ENCODE peak calls at places on chromosomes 4 and X, in six cellular contexts. S is AG04449, N is upper lobe of left lung, H is AG04450, B is fibroblast of pulmonary artery, P is cardiac muscle cell. X is an unnamed sample.
A peak's percentile ranks its signal among the peaks of the same experiment; 100 is the strongest.

GRCh38 chrX:38760883-38761282 is 40.4 kb upstream of the MID1IP1 start:
- DNase-seq in S (no peak), N (no peak), H (no peak), B (no peak), P (no peak), X (no peak)

GRCh38 chr4:84529169-84529751 is 30.2 kb upstream of the NKX6-1 start:
- DNase-seq in S (no peak), N (no peak), H (no peak), B (peak; percentile 39), P (peak; percentile 40), X (no peak)

GRCh38 chr4:116070283-116070682 is 956.9 kb upstream of the NDST4 start:
- DNase-seq in S (no peak), N (no peak), H (no peak), B (no peak), P (no peak), X (no peak)

GRCh38 chr4:76895619-76896018 is 2.3 kb downstream of the SOWAHB start:
- DNase-seq in S (no peak), N (no peak), H (no peak), B (no peak), P (no peak), X (no peak)

GRCh38 chr4:176198316-176198903 is 3.0 kb upstream of the SPATA4 start:
- DNase-seq in S (no peak), N (peak; percentile 66), H (no peak), B (no peak), P (no peak), X (no peak)

GRCh38 chrX:118507766-118508165 is 12.2 kb downstream of the DOCK11 start:
- DNase-seq in S (no peak), N (no peak), H (no peak), B (no peak), P (no peak), X (no peak)

GRCh38 chrX:16484338-16484737 is 165.6 kb upstream of the S100G start:
- DNase-seq in S (peak; percentile 78), N (peak; percentile 42), H (peak; percentile 70), B (peak; percentile 82), P (peak; percentile 73), X (peak; percentile 56)

GRCh38 chr4:53813991-53814390 is 222.7 kb upstream of the LNX1 start:
- DNase-seq in S (no peak), N (no peak), H (no peak), B (no peak), P (no peak), X (no peak)

GRCh38 chr4:173525118-173526033 is 4.7 kb downstream of the HAND2 start:
- DNase-seq in S (no peak), N (no peak), H (no peak), B (peak; percentile 69), P (peak; percentile 62), X (no peak)

GRCh38 chr4:77437079-77437478 is 168.5 kb upstream of the CXCL13 start:
- DNase-seq in S (no peak), N (no peak), H (no peak), B (no peak), P (no peak), X (no peak)

GRCh38 chr4:150581611-150582010 is 340 bp upstream of the MAB21L2 start:
- DNase-seq in S (peak; percentile 69), N (no peak), H (peak; percentile 34), B (peak; percentile 71), P (peak; percentile 57), X (no peak)

GRCh38 chr4:3042226-3042625 is 32.1 kb downstream of the HTT-AS start:
- DNase-seq in S (no peak), N (no peak), H (no peak), B (no peak), P (no peak), X (no peak)

DNA sequence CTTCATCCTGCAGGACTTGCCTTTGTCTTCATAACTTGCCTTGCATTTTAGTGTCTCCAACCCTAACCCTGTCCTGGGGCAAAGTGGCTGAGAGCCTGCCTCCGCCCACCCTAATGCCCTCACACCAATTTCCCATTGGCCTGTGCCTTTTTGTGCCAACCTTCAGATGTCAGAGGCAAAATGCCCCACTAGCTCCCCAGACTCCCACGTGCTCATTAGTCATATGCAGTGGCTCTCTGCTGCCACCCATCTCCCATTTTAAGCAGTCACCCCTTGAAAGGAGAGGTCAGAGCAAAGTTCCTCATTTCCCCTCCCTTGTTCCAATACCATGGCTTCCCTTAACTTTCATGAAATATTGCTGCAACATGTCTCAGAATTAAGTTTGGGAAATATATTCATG is 74.8 kb upstream of the PASD1 start:
- DNase-seq in S (no peak), N (no peak), H (no peak), B (no peak), P (no peak), X (no peak)
- TF ChIP-seq CTCF in S (no peak), N (no peak), H (no peak), B (no peak), P (no peak), X (peak; percentile 17)

GRCh38 chr4:58734030-58734673 is 1624.0 kb upstream of the IGFBP7 start:
- DNase-seq in S (no peak), N (no peak), H (no peak), B (no peak), P (no peak), X (no peak)

GRCh38 chr4:58732973-58733372 is 1622.8 kb upstream of the IGFBP7 start:
- DNase-seq in S (no peak), N (no peak), H (no peak), B (no peak), P (no peak), X (no peak)
- TF ChIP-seq CTCF in S (no peak), N (no peak), H (peak; percentile 36), B (no peak), P (no peak), X (no peak)

GRCh38 chr4:169185133-169185956 is 85.4 kb downstream of the SH3RF1 start:
- DNase-seq in S (no peak), N (peak; percentile 22), H (no peak), B (no peak), P (peak; percentile 25), X (no peak)
- TF ChIP-seq CTCF in S (no peak), N (no peak), H (peak; percentile 6), B (peak; percentile 13), P (peak; percentile 17), X (no peak)

DNA sequence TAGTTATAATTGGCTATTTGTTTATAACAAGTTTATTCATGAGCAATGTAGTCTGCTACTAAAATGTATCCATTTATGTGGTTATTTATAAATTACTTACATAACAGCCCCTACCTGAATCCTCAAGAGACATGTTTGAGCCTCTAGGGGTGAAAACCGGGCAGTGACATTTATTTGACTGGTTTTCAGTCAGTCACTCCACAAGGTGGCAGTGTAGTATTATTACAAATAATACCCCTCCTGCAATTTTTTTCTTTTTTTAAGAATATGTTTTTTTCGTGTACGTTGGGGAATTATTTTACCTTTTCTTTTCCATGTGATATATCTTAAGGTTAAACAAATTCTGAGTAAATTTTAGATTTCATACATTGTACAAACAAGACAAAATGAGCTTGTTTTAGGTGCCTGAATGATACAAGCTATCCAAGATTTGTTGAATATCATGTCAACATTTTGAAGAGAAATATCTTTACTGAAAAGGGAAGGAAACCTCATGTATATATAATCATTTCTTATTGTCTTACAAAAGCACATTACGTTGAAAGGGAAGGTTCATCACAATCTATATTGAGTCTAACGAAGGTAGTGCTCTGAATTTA is 598.7 kb upstream of the TECRL start:
- DNase-seq in S (no peak), N (no peak), H (no peak), B (peak; percentile 67), P (peak; percentile 42), X (no peak)
- TF ChIP-seq CTCF in S (no peak), N (no peak), H (peak; percentile 7), B (peak; percentile 65), P (peak; percentile 40), X (peak; percentile 35)

GRCh38 chrX:65034641-65035450 is 58.6 kb upstream of the ZC4H2 start:
- DNase-seq in S (no peak), N (peak; percentile 70), H (no peak), B (peak; percentile 68), P (peak; percentile 78), X (peak; percentile 35)
- TF ChIP-seq CTCF in S (peak; percentile 48), N (no peak), H (peak; percentile 53), B (no peak), P (peak; percentile 42), X (peak; percentile 54)

DNA sequence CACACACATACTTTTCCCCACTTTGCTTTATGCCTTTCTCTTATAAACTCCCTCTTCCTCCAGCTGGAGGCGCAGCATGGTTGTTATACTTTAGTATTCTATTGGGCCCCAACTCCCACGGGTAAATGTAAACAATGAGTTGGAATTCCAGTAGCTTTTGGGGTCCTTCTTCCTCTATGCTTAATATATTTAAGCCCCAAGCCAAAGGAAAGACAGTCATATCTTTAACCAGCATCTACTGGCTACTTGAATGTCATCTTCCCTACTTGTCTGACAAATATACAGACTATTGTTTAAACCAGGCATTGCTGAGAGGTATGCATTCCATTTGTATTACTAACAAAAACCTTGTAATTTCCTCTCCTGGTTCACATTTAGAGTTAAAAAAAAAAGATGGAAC is 72.9 kb downstream of the WDR19 start:
- DNase-seq in S (no peak), N (no peak), H (no peak), B (peak; percentile 82), P (peak; percentile 60), X (no peak)
- TF ChIP-seq CTCF in S (no peak), N (no peak), H (no peak), B (peak; percentile 51), P (peak; percentile 32), X (peak; percentile 27)

GRCh38 chr4:161178310-161178709 is 985.5 kb downstream of the FSTL5 start:
- DNase-seq in S (no peak), N (no peak), H (no peak), B (no peak), P (no peak), X (no peak)
- TF ChIP-seq CTCF in S (no peak), N (no peak), H (no peak), B (no peak), P (no peak), X (no peak)

DNA sequence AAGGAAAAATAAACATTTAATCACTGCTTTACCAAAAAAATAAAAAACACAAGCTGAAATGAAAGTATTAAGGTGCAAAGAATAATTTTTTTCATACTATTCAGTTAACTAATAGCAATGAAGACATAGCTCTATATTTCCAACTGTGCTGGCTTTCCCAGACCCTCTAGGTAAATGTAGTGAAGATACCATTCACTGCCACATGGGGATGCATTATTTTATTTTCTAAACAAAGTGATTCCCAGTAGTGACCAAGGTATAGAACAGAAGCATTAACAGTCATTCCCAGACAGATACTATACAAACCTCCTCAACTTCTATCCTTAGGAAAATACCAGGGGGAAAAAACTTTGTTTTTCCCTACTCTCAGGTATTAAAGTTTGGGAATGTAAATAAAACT is 39.4 kb downstream of the ANTXR2 start:
- DNase-seq in S (no peak), N (no peak), H (no peak), B (no peak), P (no peak), X (no peak)
- TF ChIP-seq CTCF in S (no peak), N (no peak), H (no peak), B (no peak), P (peak; percentile 4), X (no peak)

X was measured in BJ.